ENCODE peak calls at places on chromosomes 5 and 9, in five cellular contexts. One of them, this sample, is unnamed.

GRCh38 chr5:133489632-133490031 is 122.7 kb downstream of the FSTL4 start:
- DNase-seq in IMR-90: no peak
- DNase-seq in trophoblast cell: peak; percentile 45
- DNase-seq in H9: no peak
- DNase-seq in A549: no peak
- DNase-seq in this sample: peak; percentile 61

GRCh38 chr5:109997191-109997590 is 307.5 kb downstream of the MAN2A1 start:
- DNase-seq in IMR-90: no peak
- DNase-seq in H9: no peak
- DNase-seq in A549: no peak
- DNase-seq in trophoblast cell: no peak
- DNase-seq in this sample: no peak

GRCh38 chr5:31987985-31988710 is 186.0 kb downstream of the GOLPH3 start:
- DNase-seq in IMR-90: peak; percentile 97
- DNase-seq in H9: no peak
- DNase-seq in A549: peak; percentile 26
- DNase-seq in trophoblast cell: peak; percentile 81
- DNase-seq in this sample: no peak

GRCh38 chr9:15127831-15128230 is 179.2 kb downstream of the TTC39B start:
- DNase-seq in A549: no peak
- DNase-seq in H9: no peak
- DNase-seq in IMR-90: no peak
- DNase-seq in trophoblast cell: peak; percentile 16
- DNase-seq in this sample: no peak

GRCh38 chr5:68024426-68024825 is 191.1 kb upstream of the PIK3R1 start:
- DNase-seq in IMR-90: no peak
- DNase-seq in A549: no peak
- DNase-seq in H9: no peak
- DNase-seq in trophoblast cell: no peak
- DNase-seq in this sample: no peak

GRCh38 chr9:134329886-134330285 is 3.6 kb downstream of the RXRA start:
- DNase-seq in H9: no peak
- DNase-seq in trophoblast cell: no peak
- DNase-seq in IMR-90: no peak
- DNase-seq in A549: no peak
- DNase-seq in this sample: no peak

GRCh38 chr5:150498501-150498900 is 9.4 kb upstream of the NDST1 start:
- DNase-seq in H9: peak; percentile 58
- DNase-seq in IMR-90: no peak
- DNase-seq in trophoblast cell: no peak
- DNase-seq in A549: no peak
- DNase-seq in this sample: no peak

GRCh38 chr9:112822618-112823017 is 68.1 kb downstream of the SLC46A2 start:
- DNase-seq in IMR-90: no peak
- DNase-seq in H9: no peak
- DNase-seq in A549: no peak
- DNase-seq in trophoblast cell: no peak
- DNase-seq in this sample: no peak

GRCh38 chr9:86286278-86286677 is 3.9 kb upstream of the ISCA1 start:
- DNase-seq in A549: no peak
- DNase-seq in IMR-90: no peak
- DNase-seq in H9: no peak
- DNase-seq in trophoblast cell: no peak
- DNase-seq in this sample: no peak

GRCh38 chr5:139864716-139865483 is 69.3 kb downstream of the PSD2 start:
- DNase-seq in H9: no peak
- DNase-seq in IMR-90: no peak
- DNase-seq in A549: no peak
- DNase-seq in trophoblast cell: no peak
- DNase-seq in this sample: no peak

GRCh38 chr5:57037355-57037754 is 85.4 kb upstream of the MIER3 start:
- DNase-seq in H9: peak; percentile 69
- DNase-seq in A549: peak; percentile 26
- DNase-seq in trophoblast cell: no peak
- DNase-seq in IMR-90: no peak
- DNase-seq in this sample: no peak

GRCh38 chr5:53739111-53739510 is 178.7 kb downstream of the NDUFS4 start:
- DNase-seq in H9: no peak
- DNase-seq in trophoblast cell: no peak
- DNase-seq in A549: no peak
- DNase-seq in IMR-90: no peak
- DNase-seq in this sample: no peak

GRCh38 chr9:131204285-131204684 is 72.0 kb downstream of the FAM78A start:
- DNase-seq in IMR-90: no peak
- DNase-seq in H9: peak; percentile 41
- DNase-seq in trophoblast cell: no peak
- DNase-seq in A549: no peak
- DNase-seq in this sample: no peak

GRCh38 chr5:66912787-66913186 is 283.8 kb downstream of the CD180 start:
- DNase-seq in trophoblast cell: no peak
- DNase-seq in IMR-90: no peak
- DNase-seq in A549: no peak
- DNase-seq in H9: no peak
- DNase-seq in this sample: no peak

GRCh38 chr5:51033215-51033614 is 350.0 kb upstream of the ISL1 start:
- DNase-seq in trophoblast cell: no peak
- DNase-seq in H9: no peak
- DNase-seq in A549: no peak
- DNase-seq in IMR-90: no peak
- DNase-seq in this sample: no peak
- H3K4me2 ChIP-seq in trophoblast cell: no peak overlapping the region
- H3K4me2 ChIP-seq in H9: no peak overlapping the region
- H3K4me2 ChIP-seq in A549: no peak overlapping the region
- H3K4me2 ChIP-seq in IMR-90: no peak overlapping the region
- H3K4me2 ChIP-seq in this sample: no peak overlapping the region

GRCh38 chr5:153594785-153595184 is 104.3 kb downstream of the GRIA1 start:
- DNase-seq in trophoblast cell: no peak
- DNase-seq in IMR-90: no peak
- DNase-seq in H9: no peak
- DNase-seq in A549: no peak
- DNase-seq in this sample: no peak
- H3K4me2 ChIP-seq in trophoblast cell: no peak overlapping the region
- H3K4me2 ChIP-seq in IMR-90: no peak overlapping the region
- H3K4me2 ChIP-seq in H9: no peak overlapping the region
- H3K4me2 ChIP-seq in A549: no peak overlapping the region
- H3K4me2 ChIP-seq in this sample: no peak overlapping the region

GRCh38 chr9:109311731-109312130 is 9.1 kb downstream of the EPB41L4B start:
- DNase-seq in A549: no peak
- DNase-seq in IMR-90: no peak
- DNase-seq in trophoblast cell: no peak
- DNase-seq in H9: no peak
- DNase-seq in this sample: peak; percentile 64
- H3K4me2 ChIP-seq in A549: peak overlapping the region; percentile 58
- H3K4me2 ChIP-seq in IMR-90: peak overlapping the region; percentile 28
- H3K4me2 ChIP-seq in trophoblast cell: no peak overlapping the region
- H3K4me2 ChIP-seq in H9: no peak overlapping the region
- H3K4me2 ChIP-seq in this sample: peak overlapping the region; percentile 58

GRCh38 chr5:1483856-1484255 is 38.6 kb upstream of the SLC6A3 start:
- DNase-seq in H9: no peak
- DNase-seq in trophoblast cell: no peak
- DNase-seq in IMR-90: no peak
- DNase-seq in A549: no peak
- DNase-seq in this sample: no peak
- H3K4me2 ChIP-seq in H9: no peak overlapping the region
- H3K4me2 ChIP-seq in trophoblast cell: no peak overlapping the region
- H3K4me2 ChIP-seq in IMR-90: no peak overlapping the region
- H3K4me2 ChIP-seq in A549: no peak overlapping the region
- H3K4me2 ChIP-seq in this sample: no peak overlapping the region

This sample was measured in Karpas-422.